ENCODE peak calls at places on chromosome 3, in seven cellular contexts. One of them, this sample, is unnamed.

GRCh38 chr3:106126016-106126525 is 257.3 kb upstream of the CBLB start:
- DNase-seq in stimulated activated CD4-positive, alpha-beta T cell treated with anti-CD3 and anti-CD28 coated beads, Interleukin-2, amount 100 ng/mL, for 4 hours: no peak
- DNase-seq in SIG-M5: no peak
- DNase-seq in activated gamma-delta T cell treated with Interleukin-2 at 50 U/mL for 16 hours: no peak
- DNase-seq in NCI-H2171: no peak
- DNase-seq in stimulated activated CD8-positive, alpha-beta memory T cell treated with anti-CD3 and anti-CD28 coated beads, Interleukin-4, amount 100 ng/mL, for 48 hours: no peak
- DNase-seq in HTR-8/SVneo: no peak
- DNase-seq in this sample: no peak

GRCh38 chr3:24225027-24225743 is 269.5 kb downstream of the THRB start:
- DNase-seq in NCI-H2171: no peak
- DNase-seq in activated gamma-delta T cell treated with Interleukin-2 at 50 U/mL for 16 hours: no peak
- DNase-seq in stimulated activated CD8-positive, alpha-beta memory T cell treated with anti-CD3 and anti-CD28 coated beads, Interleukin-4, amount 100 ng/mL, for 48 hours: no peak
- DNase-seq in HTR-8/SVneo: no peak
- DNase-seq in SIG-M5: no peak
- DNase-seq in stimulated activated CD4-positive, alpha-beta T cell treated with anti-CD3 and anti-CD28 coated beads, Interleukin-2, amount 100 ng/mL, for 4 hours: no peak
- DNase-seq in this sample: no peak

GRCh38 chr3:150509780-150510179 is 36.5 kb downstream of the SERP1 start:
- DNase-seq in activated gamma-delta T cell treated with Interleukin-2 at 50 U/mL for 16 hours: no peak
- DNase-seq in stimulated activated CD4-positive, alpha-beta T cell treated with anti-CD3 and anti-CD28 coated beads, Interleukin-2, amount 100 ng/mL, for 4 hours: no peak
- DNase-seq in stimulated activated CD8-positive, alpha-beta memory T cell treated with anti-CD3 and anti-CD28 coated beads, Interleukin-4, amount 100 ng/mL, for 48 hours: no peak
- DNase-seq in HTR-8/SVneo: no peak
- DNase-seq in SIG-M5: no peak
- DNase-seq in NCI-H2171: no peak
- DNase-seq in this sample: no peak

GRCh38 chr3:150528359-150528797 is 17.9 kb downstream of the SERP1 start:
- DNase-seq in activated gamma-delta T cell treated with Interleukin-2 at 50 U/mL for 16 hours: no peak
- DNase-seq in stimulated activated CD4-positive, alpha-beta T cell treated with anti-CD3 and anti-CD28 coated beads, Interleukin-2, amount 100 ng/mL, for 4 hours: no peak
- DNase-seq in HTR-8/SVneo: no peak
- DNase-seq in NCI-H2171: no peak
- DNase-seq in stimulated activated CD8-positive, alpha-beta memory T cell treated with anti-CD3 and anti-CD28 coated beads, Interleukin-4, amount 100 ng/mL, for 48 hours: no peak
- DNase-seq in SIG-M5: no peak
- DNase-seq in this sample: no peak

GRCh38 chr3:115436767-115437301 is 186.5 kb upstream of the GAP43 start:
- DNase-seq in stimulated activated CD4-positive, alpha-beta T cell treated with anti-CD3 and anti-CD28 coated beads, Interleukin-2, amount 100 ng/mL, for 4 hours: no peak
- DNase-seq in SIG-M5: no peak
- DNase-seq in NCI-H2171: peak
- DNase-seq in HTR-8/SVneo: peak
- DNase-seq in stimulated activated CD8-positive, alpha-beta memory T cell treated with anti-CD3 and anti-CD28 coated beads, Interleukin-4, amount 100 ng/mL, for 48 hours: no peak
- DNase-seq in activated gamma-delta T cell treated with Interleukin-2 at 50 U/mL for 16 hours: no peak
- DNase-seq in this sample: no peak

GRCh38 chr3:176767385-176767784 is 429.9 kb downstream of the TBL1XR1 start:
- DNase-seq in SIG-M5: no peak
- DNase-seq in stimulated activated CD8-positive, alpha-beta memory T cell treated with anti-CD3 and anti-CD28 coated beads, Interleukin-4, amount 100 ng/mL, for 48 hours: no peak
- DNase-seq in stimulated activated CD4-positive, alpha-beta T cell treated with anti-CD3 and anti-CD28 coated beads, Interleukin-2, amount 100 ng/mL, for 4 hours: no peak
- DNase-seq in NCI-H2171: no peak
- DNase-seq in activated gamma-delta T cell treated with Interleukin-2 at 50 U/mL for 16 hours: no peak
- DNase-seq in HTR-8/SVneo: no peak
- DNase-seq in this sample: no peak

GRCh38 chr3:127408022-127408683 is 120.3 kb upstream of the PRR20G start:
- DNase-seq in stimulated activated CD4-positive, alpha-beta T cell treated with anti-CD3 and anti-CD28 coated beads, Interleukin-2, amount 100 ng/mL, for 4 hours: no peak
- DNase-seq in activated gamma-delta T cell treated with Interleukin-2 at 50 U/mL for 16 hours: no peak
- DNase-seq in HTR-8/SVneo: no peak
- DNase-seq in stimulated activated CD8-positive, alpha-beta memory T cell treated with anti-CD3 and anti-CD28 coated beads, Interleukin-4, amount 100 ng/mL, for 48 hours: no peak
- DNase-seq in SIG-M5: no peak
- DNase-seq in NCI-H2171: no peak
- DNase-seq in this sample: peak

GRCh38 chr3:29773481-29773880 is 492.6 kb downstream of the RBMS3 start:
- DNase-seq in SIG-M5: no peak
- DNase-seq in stimulated activated CD4-positive, alpha-beta T cell treated with anti-CD3 and anti-CD28 coated beads, Interleukin-2, amount 100 ng/mL, for 4 hours: no peak
- DNase-seq in NCI-H2171: no peak
- DNase-seq in stimulated activated CD8-positive, alpha-beta memory T cell treated with anti-CD3 and anti-CD28 coated beads, Interleukin-4, amount 100 ng/mL, for 48 hours: no peak
- DNase-seq in HTR-8/SVneo: no peak
- DNase-seq in activated gamma-delta T cell treated with Interleukin-2 at 50 U/mL for 16 hours: no peak
- DNase-seq in this sample: no peak

GRCh38 chr3:11258958-11259357 is 13.2 kb upstream of the ATG7 start:
- DNase-seq in stimulated activated CD8-positive, alpha-beta memory T cell treated with anti-CD3 and anti-CD28 coated beads, Interleukin-4, amount 100 ng/mL, for 48 hours: no peak
- DNase-seq in NCI-H2171: no peak
- DNase-seq in activated gamma-delta T cell treated with Interleukin-2 at 50 U/mL for 16 hours: no peak
- DNase-seq in stimulated activated CD4-positive, alpha-beta T cell treated with anti-CD3 and anti-CD28 coated beads, Interleukin-2, amount 100 ng/mL, for 4 hours: no peak
- DNase-seq in HTR-8/SVneo: no peak
- DNase-seq in SIG-M5: no peak
- DNase-seq in this sample: no peak

GRCh38 chr3:46845860-46846623 is 17.2 kb downstream of the MYL3 start:
- DNase-seq in HTR-8/SVneo: no peak
- DNase-seq in SIG-M5: no peak
- DNase-seq in stimulated activated CD4-positive, alpha-beta T cell treated with anti-CD3 and anti-CD28 coated beads, Interleukin-2, amount 100 ng/mL, for 4 hours: peak
- DNase-seq in activated gamma-delta T cell treated with Interleukin-2 at 50 U/mL for 16 hours: peak
- DNase-seq in NCI-H2171: peak
- DNase-seq in stimulated activated CD8-positive, alpha-beta memory T cell treated with anti-CD3 and anti-CD28 coated beads, Interleukin-4, amount 100 ng/mL, for 48 hours: peak
- DNase-seq in this sample: peak

GRCh38 chr3:127482216-127483004 is 108.1 kb downstream of the TPRA1 start:
- DNase-seq in stimulated activated CD8-positive, alpha-beta memory T cell treated with anti-CD3 and anti-CD28 coated beads, Interleukin-4, amount 100 ng/mL, for 48 hours: peak
- DNase-seq in HTR-8/SVneo: no peak
- DNase-seq in stimulated activated CD4-positive, alpha-beta T cell treated with anti-CD3 and anti-CD28 coated beads, Interleukin-2, amount 100 ng/mL, for 4 hours: no peak
- DNase-seq in activated gamma-delta T cell treated with Interleukin-2 at 50 U/mL for 16 hours: no peak
- DNase-seq in NCI-H2171: peak
- DNase-seq in SIG-M5: no peak
- DNase-seq in this sample: peak

GRCh38 chr3:69878254-69878653 is 121.3 kb upstream of the SAMMSON start:
- DNase-seq in activated gamma-delta T cell treated with Interleukin-2 at 50 U/mL for 16 hours: no peak
- DNase-seq in stimulated activated CD8-positive, alpha-beta memory T cell treated with anti-CD3 and anti-CD28 coated beads, Interleukin-4, amount 100 ng/mL, for 48 hours: no peak
- DNase-seq in stimulated activated CD4-positive, alpha-beta T cell treated with anti-CD3 and anti-CD28 coated beads, Interleukin-2, amount 100 ng/mL, for 4 hours: no peak
- DNase-seq in HTR-8/SVneo: no peak
- DNase-seq in SIG-M5: no peak
- DNase-seq in NCI-H2171: no peak
- DNase-seq in this sample: no peak

GRCh38 chr3:140022061-140022781 is 87.2 kb downstream of the CLSTN2 start:
- DNase-seq in SIG-M5: no peak
- DNase-seq in stimulated activated CD4-positive, alpha-beta T cell treated with anti-CD3 and anti-CD28 coated beads, Interleukin-2, amount 100 ng/mL, for 4 hours: no peak
- DNase-seq in activated gamma-delta T cell treated with Interleukin-2 at 50 U/mL for 16 hours: no peak
- DNase-seq in NCI-H2171: no peak
- DNase-seq in HTR-8/SVneo: no peak
- DNase-seq in stimulated activated CD8-positive, alpha-beta memory T cell treated with anti-CD3 and anti-CD28 coated beads, Interleukin-4, amount 100 ng/mL, for 48 hours: no peak
- DNase-seq in this sample: no peak

GRCh38 chr3:126501736-126502135 is 15.8 kb downstream of the UROC1 start:
- DNase-seq in NCI-H2171: peak
- DNase-seq in activated gamma-delta T cell treated with Interleukin-2 at 50 U/mL for 16 hours: no peak
- DNase-seq in SIG-M5: no peak
- DNase-seq in stimulated activated CD4-positive, alpha-beta T cell treated with anti-CD3 and anti-CD28 coated beads, Interleukin-2, amount 100 ng/mL, for 4 hours: no peak
- DNase-seq in stimulated activated CD8-positive, alpha-beta memory T cell treated with anti-CD3 and anti-CD28 coated beads, Interleukin-4, amount 100 ng/mL, for 48 hours: no peak
- DNase-seq in HTR-8/SVneo: no peak
- DNase-seq in this sample: no peak

GRCh38 chr3:105691053-105691452 is 177.8 kb downstream of the CBLB start:
- DNase-seq in SIG-M5: no peak
- DNase-seq in NCI-H2171: no peak
- DNase-seq in stimulated activated CD8-positive, alpha-beta memory T cell treated with anti-CD3 and anti-CD28 coated beads, Interleukin-4, amount 100 ng/mL, for 48 hours: no peak
- DNase-seq in HTR-8/SVneo: no peak
- DNase-seq in stimulated activated CD4-positive, alpha-beta T cell treated with anti-CD3 and anti-CD28 coated beads, Interleukin-2, amount 100 ng/mL, for 4 hours: no peak
- DNase-seq in activated gamma-delta T cell treated with Interleukin-2 at 50 U/mL for 16 hours: no peak
- DNase-seq in this sample: no peak

GRCh38 chr3:156463123-156463522 is 91.8 kb downstream of the SSR3 start:
- DNase-seq in NCI-H2171: no peak
- DNase-seq in HTR-8/SVneo: no peak
- DNase-seq in stimulated activated CD4-positive, alpha-beta T cell treated with anti-CD3 and anti-CD28 coated beads, Interleukin-2, amount 100 ng/mL, for 4 hours: no peak
- DNase-seq in activated gamma-delta T cell treated with Interleukin-2 at 50 U/mL for 16 hours: no peak
- DNase-seq in stimulated activated CD8-positive, alpha-beta memory T cell treated with anti-CD3 and anti-CD28 coated beads, Interleukin-4, amount 100 ng/mL, for 48 hours: no peak
- DNase-seq in SIG-M5: no peak
- DNase-seq in this sample: no peak

GRCh38 chr3:177776656-177777055 is 579.4 kb upstream of the TBL1XR1 start:
- DNase-seq in stimulated activated CD8-positive, alpha-beta memory T cell treated with anti-CD3 and anti-CD28 coated beads, Interleukin-4, amount 100 ng/mL, for 48 hours: no peak
- DNase-seq in stimulated activated CD4-positive, alpha-beta T cell treated with anti-CD3 and anti-CD28 coated beads, Interleukin-2, amount 100 ng/mL, for 4 hours: no peak
- DNase-seq in SIG-M5: no peak
- DNase-seq in NCI-H2171: no peak
- DNase-seq in activated gamma-delta T cell treated with Interleukin-2 at 50 U/mL for 16 hours: no peak
- DNase-seq in HTR-8/SVneo: peak
- DNase-seq in this sample: no peak

GRCh38 chr3:40996827-40997710 is 202.2 kb upstream of the CTNNB1 start:
- DNase-seq in activated gamma-delta T cell treated with Interleukin-2 at 50 U/mL for 16 hours: no peak
- DNase-seq in stimulated activated CD4-positive, alpha-beta T cell treated with anti-CD3 and anti-CD28 coated beads, Interleukin-2, amount 100 ng/mL, for 4 hours: no peak
- DNase-seq in HTR-8/SVneo: no peak
- DNase-seq in NCI-H2171: no peak
- DNase-seq in SIG-M5: no peak
- DNase-seq in stimulated activated CD8-positive, alpha-beta memory T cell treated with anti-CD3 and anti-CD28 coated beads, Interleukin-4, amount 100 ng/mL, for 48 hours: no peak
- DNase-seq in this sample: no peak

GRCh38 chr3:67647390-67647878 is 7.0 kb downstream of the SUCLG2 start:
- DNase-seq in activated gamma-delta T cell treated with Interleukin-2 at 50 U/mL for 16 hours: no peak
- DNase-seq in stimulated activated CD8-positive, alpha-beta memory T cell treated with anti-CD3 and anti-CD28 coated beads, Interleukin-4, amount 100 ng/mL, for 48 hours: no peak
- DNase-seq in HTR-8/SVneo: peak
- DNase-seq in SIG-M5: no peak
- DNase-seq in NCI-H2171: no peak
- DNase-seq in stimulated activated CD4-positive, alpha-beta T cell treated with anti-CD3 and anti-CD28 coated beads, Interleukin-2, amount 100 ng/mL, for 4 hours: no peak
- DNase-seq in this sample: no peak

GRCh38 chr3:99562138-99562537 is 76.3 kb upstream of the COL8A1 start:
- DNase-seq in stimulated activated CD8-positive, alpha-beta memory T cell treated with anti-CD3 and anti-CD28 coated beads, Interleukin-4, amount 100 ng/mL, for 48 hours: no peak
- DNase-seq in HTR-8/SVneo: peak
- DNase-seq in NCI-H2171: no peak
- DNase-seq in stimulated activated CD4-positive, alpha-beta T cell treated with anti-CD3 and anti-CD28 coated beads, Interleukin-2, amount 100 ng/mL, for 4 hours: no peak
- DNase-seq in SIG-M5: no peak
- DNase-seq in activated gamma-delta T cell treated with Interleukin-2 at 50 U/mL for 16 hours: no peak
- DNase-seq in this sample: no peak

GRCh38 chr3:101892648-101893047 is 43.3 kb downstream of the NFKBIZ start:
- DNase-seq in NCI-H2171: no peak
- DNase-seq in activated gamma-delta T cell treated with Interleukin-2 at 50 U/mL for 16 hours: no peak
- DNase-seq in HTR-8/SVneo: no peak
- DNase-seq in stimulated activated CD4-positive, alpha-beta T cell treated with anti-CD3 and anti-CD28 coated beads, Interleukin-2, amount 100 ng/mL, for 4 hours: no peak
- DNase-seq in stimulated activated CD8-positive, alpha-beta memory T cell treated with anti-CD3 and anti-CD28 coated beads, Interleukin-4, amount 100 ng/mL, for 48 hours: no peak
- DNase-seq in SIG-M5: no peak
- DNase-seq in this sample: no peak

GRCh38 chr3:53240989-53241972 is 14.5 kb downstream of the TKT start:
- DNase-seq in SIG-M5: no peak
- DNase-seq in stimulated activated CD4-positive, alpha-beta T cell treated with anti-CD3 and anti-CD28 coated beads, Interleukin-2, amount 100 ng/mL, for 4 hours: no peak
- DNase-seq in activated gamma-delta T cell treated with Interleukin-2 at 50 U/mL for 16 hours: no peak
- DNase-seq in stimulated activated CD8-positive, alpha-beta memory T cell treated with anti-CD3 and anti-CD28 coated beads, Interleukin-4, amount 100 ng/mL, for 48 hours: no peak
- DNase-seq in HTR-8/SVneo: no peak
- DNase-seq in NCI-H2171: no peak
- DNase-seq in this sample: no peak

GRCh38 chr3:123276346-123276745 is 74.6 kb downstream of the SEC22A start:
- DNase-seq in NCI-H2171: no peak
- DNase-seq in stimulated activated CD4-positive, alpha-beta T cell treated with anti-CD3 and anti-CD28 coated beads, Interleukin-2, amount 100 ng/mL, for 4 hours: no peak
- DNase-seq in SIG-M5: no peak
- DNase-seq in activated gamma-delta T cell treated with Interleukin-2 at 50 U/mL for 16 hours: no peak
- DNase-seq in stimulated activated CD8-positive, alpha-beta memory T cell treated with anti-CD3 and anti-CD28 coated beads, Interleukin-4, amount 100 ng/mL, for 48 hours: no peak
- DNase-seq in HTR-8/SVneo: no peak
- DNase-seq in this sample: no peak

GRCh38 chr3:193040836-193041672 is 123.4 kb upstream of the MB21D2 start:
- DNase-seq in activated gamma-delta T cell treated with Interleukin-2 at 50 U/mL for 16 hours: no peak
- DNase-seq in HTR-8/SVneo: peak
- DNase-seq in NCI-H2171: peak
- DNase-seq in stimulated activated CD4-positive, alpha-beta T cell treated with anti-CD3 and anti-CD28 coated beads, Interleukin-2, amount 100 ng/mL, for 4 hours: no peak
- DNase-seq in SIG-M5: no peak
- DNase-seq in stimulated activated CD8-positive, alpha-beta memory T cell treated with anti-CD3 and anti-CD28 coated beads, Interleukin-4, amount 100 ng/mL, for 48 hours: no peak
- DNase-seq in this sample: no peak

GRCh38 chr3:178170698-178171535 is 365.3 kb upstream of the KCNMB2 start:
- DNase-seq in stimulated activated CD8-positive, alpha-beta memory T cell treated with anti-CD3 and anti-CD28 coated beads, Interleukin-4, amount 100 ng/mL, for 48 hours: no peak
- DNase-seq in SIG-M5: no peak
- DNase-seq in activated gamma-delta T cell treated with Interleukin-2 at 50 U/mL for 16 hours: no peak
- DNase-seq in NCI-H2171: no peak
- DNase-seq in HTR-8/SVneo: peak
- DNase-seq in stimulated activated CD4-positive, alpha-beta T cell treated with anti-CD3 and anti-CD28 coated beads, Interleukin-2, amount 100 ng/mL, for 4 hours: no peak
- DNase-seq in this sample: no peak

GRCh38 chr3:83523470-83524073 is 1435.2 kb upstream of the CADM2 start:
- DNase-seq in SIG-M5: peak
- DNase-seq in HTR-8/SVneo: peak
- DNase-seq in NCI-H2171: peak
- DNase-seq in stimulated activated CD8-positive, alpha-beta memory T cell treated with anti-CD3 and anti-CD28 coated beads, Interleukin-4, amount 100 ng/mL, for 48 hours: no peak
- DNase-seq in activated gamma-delta T cell treated with Interleukin-2 at 50 U/mL for 16 hours: no peak
- DNase-seq in stimulated activated CD4-positive, alpha-beta T cell treated with anti-CD3 and anti-CD28 coated beads, Interleukin-2, amount 100 ng/mL, for 4 hours: no peak
- DNase-seq in this sample: no peak

GRCh38 chr3:53842436-53843194 is 3.6 kb downstream of the CHDH start:
- DNase-seq in NCI-H2171: no peak
- DNase-seq in SIG-M5: no peak
- DNase-seq in stimulated activated CD4-positive, alpha-beta T cell treated with anti-CD3 and anti-CD28 coated beads, Interleukin-2, amount 100 ng/mL, for 4 hours: no peak
- DNase-seq in activated gamma-delta T cell treated with Interleukin-2 at 50 U/mL for 16 hours: no peak
- DNase-seq in HTR-8/SVneo: no peak
- DNase-seq in stimulated activated CD8-positive, alpha-beta memory T cell treated with anti-CD3 and anti-CD28 coated beads, Interleukin-4, amount 100 ng/mL, for 48 hours: no peak
- DNase-seq in this sample: no peak

GRCh38 chr3:77620009-77620408 is 580.1 kb downstream of the ROBO2 start:
- DNase-seq in stimulated activated CD4-positive, alpha-beta T cell treated with anti-CD3 and anti-CD28 coated beads, Interleukin-2, amount 100 ng/mL, for 4 hours: no peak
- DNase-seq in stimulated activated CD8-positive, alpha-beta memory T cell treated with anti-CD3 and anti-CD28 coated beads, Interleukin-4, amount 100 ng/mL, for 48 hours: no peak
- DNase-seq in activated gamma-delta T cell treated with Interleukin-2 at 50 U/mL for 16 hours: no peak
- DNase-seq in HTR-8/SVneo: no peak
- DNase-seq in NCI-H2171: no peak
- DNase-seq in SIG-M5: no peak
- DNase-seq in this sample: no peak

GRCh38 chr3:138381413-138381901 is 33.1 kb downstream of the MRAS start:
- DNase-seq in activated gamma-delta T cell treated with Interleukin-2 at 50 U/mL for 16 hours: no peak
- DNase-seq in SIG-M5: no peak
- DNase-seq in HTR-8/SVneo: no peak
- DNase-seq in stimulated activated CD8-positive, alpha-beta memory T cell treated with anti-CD3 and anti-CD28 coated beads, Interleukin-4, amount 100 ng/mL, for 48 hours: no peak
- DNase-seq in NCI-H2171: no peak
- DNase-seq in stimulated activated CD4-positive, alpha-beta T cell treated with anti-CD3 and anti-CD28 coated beads, Interleukin-2, amount 100 ng/mL, for 4 hours: no peak
- DNase-seq in this sample: no peak

GRCh38 chr3:43288366-43288765 is 2.0 kb downstream of the SNRK start:
- DNase-seq in stimulated activated CD8-positive, alpha-beta memory T cell treated with anti-CD3 and anti-CD28 coated beads, Interleukin-4, amount 100 ng/mL, for 48 hours: no peak
- DNase-seq in HTR-8/SVneo: no peak
- DNase-seq in SIG-M5: peak
- DNase-seq in stimulated activated CD4-positive, alpha-beta T cell treated with anti-CD3 and anti-CD28 coated beads, Interleukin-2, amount 100 ng/mL, for 4 hours: no peak
- DNase-seq in activated gamma-delta T cell treated with Interleukin-2 at 50 U/mL for 16 hours: no peak
- DNase-seq in NCI-H2171: no peak
- DNase-seq in this sample: no peak

This sample was measured in activated CD8-positive, alpha-beta memory T cell treated with anti-CD3 and anti-CD28 coated beads for 24 hours.